ENCODE peak calls at places on chromosomes 11 and 22, in four cellular contexts. L is IMR-90, P is GM23338, X is trophoblast cell. G is an unnamed sample.

GRCh38 chr22:31626427-31627150 is 35.4 kb downstream of the PISD start:
- DNase-seq in L (no peak), P (no peak), X (no peak), G (no peak)

GRCh38 chr22:23889620-23890019 is 4.6 kb upstream of the MIF start:
- DNase-seq in L (no peak), P (no peak), X (no peak), G (no peak)

GRCh38 chr11:63491614-63492372 is 826 bp upstream of the PLAAT5 start:
- DNase-seq in L (peak), P (peak), X (peak), G (no peak)

GRCh38 chr11:91470656-91471055 is 754.0 kb upstream of the FAT3 start:
- DNase-seq in L (no peak), P (no peak), X (no peak), G (no peak)

GRCh38 chr22:40525250-40525884 is 111.2 kb downstream of the MRTFA start:
- DNase-seq in L (peak), P (peak), X (peak), G (no peak)

GRCh38 chr11:244376-244775 is 7.6 kb downstream of the PSMD13 start:
- DNase-seq in L (no peak), P (no peak), X (no peak), G (no peak)

GRCh38 chr11:31643831-31644230 is 134.3 kb downstream of the ELP4 start:
- DNase-seq in L (peak), P (no peak), X (no peak), G (no peak)

GRCh38 chr11:103109818-103110388 is 677 bp downstream of the DYNC2H1 start:
- DNase-seq in L (no peak), P (no peak), X (no peak), G (no peak)

GRCh38 chr22:42436402-42436801 is 4.2 kb upstream of the NFAM1 start:
- DNase-seq in L (no peak), P (no peak), X (no peak), G (no peak)

GRCh38 chr22:42437488-42438292 is 5.5 kb upstream of the NFAM1 start:
- DNase-seq in L (peak), P (peak), X (peak), G (no peak)

GRCh38 chr22:42439021-42439420 is 6.8 kb upstream of the NFAM1 start:
- DNase-seq in L (no peak), P (no peak), X (no peak), G (no peak)

GRCh38 chr22:42439821-42440674 is 7.8 kb upstream of the NFAM1 start:
- DNase-seq in L (peak), P (no peak), X (peak), G (no peak)

DNA sequence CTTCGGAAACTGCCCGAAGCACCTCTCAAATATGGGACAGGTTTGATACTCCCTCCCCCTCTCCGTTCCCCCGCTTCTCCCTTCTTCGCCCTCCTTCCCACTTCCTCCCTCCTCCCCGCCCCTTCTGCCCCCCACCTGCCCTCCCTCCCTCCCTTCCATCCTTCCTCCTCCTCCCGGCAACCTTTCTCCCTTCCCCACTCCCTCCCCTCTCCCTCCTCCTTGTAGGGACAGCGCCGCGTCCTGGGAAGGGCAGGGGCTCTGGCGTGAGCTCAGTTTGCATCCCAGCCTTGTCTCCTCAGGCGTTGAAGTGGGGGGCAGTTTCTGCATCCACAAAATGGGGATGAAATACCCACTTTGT is 6.1 kb upstream of the NFAM1 start:
- DNase-seq in L (no peak), P (peak), X (no peak), G (no peak)
- H3K4me2 ChIP-seq in L (no peak), P (peak), X (peak), G (peak)

GRCh38 chr22:39439170-39439569 is 17.6 kb upstream of the MGAT3 start:
- DNase-seq in L (peak), P (no peak), X (peak), G (no peak)
- H3K27ac ChIP-seq in L (no peak), P (no peak), X (no peak), G (no peak)

DNA sequence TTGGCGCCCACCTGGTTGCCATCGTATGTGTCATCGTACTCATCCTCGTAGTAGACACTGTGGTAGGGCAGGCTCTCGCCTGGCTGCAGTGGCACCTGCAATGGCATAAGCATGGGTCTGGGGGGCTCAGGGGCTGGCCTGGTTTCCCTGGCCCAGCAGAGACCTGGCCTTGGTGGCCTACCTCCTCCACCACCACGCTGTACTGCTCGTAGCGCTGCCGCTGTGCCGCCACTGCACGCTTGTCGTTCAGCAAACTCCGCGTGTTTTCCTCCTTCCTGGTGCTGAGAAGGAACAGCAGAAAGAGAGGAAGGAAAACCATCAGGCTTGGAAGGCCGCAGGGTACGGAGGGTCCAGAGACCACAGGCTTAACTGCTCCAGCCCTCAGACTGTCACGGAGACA is 26.2 kb downstream of the UQCR10 start:
- DNase-seq in L (no peak), P (no peak), X (no peak), G (no peak)
- H3K4me3 ChIP-seq in L (no peak), P (no peak), X (no peak), G (no peak)

GRCh38 chr11:33895752-33896137 is 3.9 kb upstream of the LMO2 start:
- DNase-seq in L (no peak), P (no peak), X (no peak), G (no peak)

GRCh38 chr11:33900159-33900855 is 8.4 kb upstream of the LMO2 start:
- DNase-seq in L (no peak), P (no peak), X (no peak), G (no peak)

GRCh38 chr11:33897761-33898403 is 6.0 kb upstream of the LMO2 start:
- DNase-seq in L (no peak), P (no peak), X (no peak), G (no peak)

GRCh38 chr11:33899383-33900037 is 7.6 kb upstream of the LMO2 start:
- DNase-seq in L (peak), P (no peak), X (no peak), G (no peak)

GRCh38 chr11:33898957-33899356 is 7.1 kb upstream of the LMO2 start:
- DNase-seq in L (no peak), P (no peak), X (no peak), G (no peak)
- H3K4me2 ChIP-seq in L (no peak), P (no peak), X (no peak), G (no peak)

DNA sequence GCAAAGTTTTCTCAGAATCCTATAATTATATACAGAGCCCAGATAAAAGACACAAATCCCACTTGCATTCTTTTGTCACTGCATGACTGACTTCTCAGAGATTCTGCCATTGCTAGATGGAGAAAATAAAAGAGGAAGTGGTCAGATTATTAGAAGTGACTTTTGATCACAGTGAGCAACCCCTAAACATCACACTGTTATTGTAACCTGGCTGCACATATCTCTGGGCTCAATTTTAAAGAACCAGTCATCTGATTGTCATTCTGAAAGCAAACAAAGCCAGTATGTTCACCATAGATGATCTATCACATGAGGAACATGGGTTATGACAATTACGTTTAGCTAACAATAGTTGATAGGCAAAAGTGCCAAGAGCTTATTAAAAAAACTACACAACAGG is 47.8 kb downstream of the COPB1 start:
- DNase-seq in L (peak), P (no peak), X (no peak), G (no peak)
- H3K27ac ChIP-seq in L (no peak), P (no peak), X (no peak), G (no peak)

DNA sequence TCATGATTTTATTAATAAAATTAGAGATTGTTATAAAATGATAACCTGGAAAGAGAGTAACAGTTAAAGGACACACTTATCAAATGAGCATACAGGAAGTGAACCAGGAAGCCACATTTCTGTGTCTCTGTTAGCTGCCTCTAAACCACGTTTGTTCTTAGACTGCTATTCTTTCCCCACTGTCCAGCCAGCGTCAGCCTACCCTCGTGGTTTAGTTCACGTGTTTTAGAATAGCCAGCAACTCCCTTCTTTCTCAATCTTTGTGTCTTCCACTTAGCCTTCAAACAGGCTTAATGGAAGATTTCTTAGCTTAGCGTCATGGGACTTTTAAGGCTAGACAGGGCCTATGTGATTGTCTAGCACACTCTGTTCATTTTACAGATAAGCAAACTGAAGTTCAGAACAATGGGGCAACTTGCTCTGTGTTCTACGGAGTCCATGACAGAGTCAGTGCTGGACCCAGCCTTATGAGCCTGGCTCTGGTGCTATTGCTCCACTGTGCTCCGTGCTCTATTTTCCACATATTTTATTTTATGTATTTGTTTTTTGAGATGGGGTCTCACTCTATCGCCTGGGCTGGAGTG is 27.2 kb downstream of the GRAMD1B start:
- DNase-seq in L (no peak), P (no peak), X (peak), G (no peak)
- H3K4me3 ChIP-seq in L (no peak), P (no peak), X (no peak), G (no peak)

DNA sequence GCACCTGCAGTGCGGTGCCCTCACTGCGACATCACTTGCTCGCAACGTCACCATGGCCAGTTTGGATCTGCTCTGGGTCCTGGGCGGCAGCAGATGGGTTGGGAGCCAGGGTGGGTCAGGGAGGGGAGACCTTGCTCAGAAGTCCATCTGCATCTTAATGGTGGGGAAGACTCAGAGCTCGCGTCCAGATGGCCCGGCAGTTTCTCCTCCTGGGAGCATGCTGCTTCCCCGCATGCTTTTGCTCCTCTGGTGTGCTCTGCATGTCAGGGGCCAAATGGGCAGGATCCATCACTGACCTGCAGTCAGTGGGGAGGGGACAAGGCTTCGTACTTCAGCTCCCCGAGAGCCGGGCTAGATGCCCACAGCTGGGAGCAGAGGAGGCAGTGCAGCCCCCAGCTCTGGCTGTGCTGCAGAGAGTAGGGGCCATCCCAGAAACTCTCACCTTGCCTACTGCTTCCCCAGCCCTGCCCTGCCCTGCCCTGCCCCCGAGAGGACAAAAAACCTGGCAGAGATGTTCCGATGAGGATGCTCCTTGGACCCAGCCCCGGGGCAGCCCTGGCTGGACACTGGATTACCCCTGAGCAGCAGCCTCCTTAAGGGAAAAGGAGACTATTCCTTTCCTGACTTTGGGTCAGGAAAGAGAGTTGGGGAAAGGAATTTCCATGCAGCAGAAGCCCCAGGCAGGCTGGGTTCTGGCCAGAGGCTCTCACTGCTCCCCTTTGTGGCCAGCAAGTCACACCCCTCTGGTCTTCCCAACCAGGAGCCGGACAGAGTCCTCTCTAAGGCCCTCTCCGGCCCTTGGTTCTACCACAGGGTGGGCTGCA is 149.9 kb downstream of the PKNOX2 start:
- DNase-seq in L (no peak), P (peak), X (no peak), G (no peak)
- H3K4me2 ChIP-seq in L (no peak), P (peak), X (no peak), G (no peak)

GRCh38 chr22:36103891-36104290 is 56.7 kb downstream of the APOL3 start:
- DNase-seq in L (no peak), P (no peak), X (peak), G (no peak)
- H3K27ac ChIP-seq in L (no peak), P (no peak), X (no peak), G (no peak)

GRCh38 chr11:69123593-69124545 is 31.9 kb upstream of the SMIM38 start:
- DNase-seq in L (no peak), P (peak), X (no peak), G (no peak)

GRCh38 chr11:69122337-69122641 is 33.4 kb upstream of the SMIM38 start:
- DNase-seq in L (no peak), P (peak), X (no peak), G (peak)

GRCh38 chr11:69121021-69121420 is 34.7 kb upstream of the SMIM38 start:
- DNase-seq in L (no peak), P (no peak), X (no peak), G (peak)

GRCh38 chr11:69121621-69122336 is 34.0 kb upstream of the SMIM38 start:
- DNase-seq in L (no peak), P (no peak), X (no peak), G (no peak)

GRCh38 chr11:69122642-69123431 is 32.9 kb upstream of the SMIM38 start:
- DNase-seq in L (peak), P (peak), X (peak), G (peak)
- H3K4me3 ChIP-seq in L (no peak), P (peak), X (no peak), G (no peak)